ENCODE peak calls at places on chromosome 22, in seven cellular contexts. One of them, this sample, is unnamed. For H3K27me3, the result is how much of the 10 kb centered on the place peaks cover.

GRCh38 chr22:21095773-21096107 is 50.0 kb downstream of the LRRC74B start:
- DNase-seq in AG04450: no peak
- DNase-seq in SJSA1: no peak
- DNase-seq in K562: peak
- DNase-seq in IMR-90: no peak
- DNase-seq in tibial nerve: no peak
- DNase-seq in breast epithelium: no peak
- DNase-seq in this sample: no peak

GRCh38 chr22:43236401-43237166 is 49.6 kb upstream of the TTLL12 start:
- DNase-seq in AG04450: no peak
- DNase-seq in SJSA1: no peak
- DNase-seq in K562: no peak
- DNase-seq in IMR-90: no peak
- DNase-seq in tibial nerve: no peak
- DNase-seq in breast epithelium: no peak
- DNase-seq in this sample: no peak

GRCh38 chr22:40434745-40435144 is 64.4 kb downstream of the SGSM3 start:
- DNase-seq in AG04450: no peak
- DNase-seq in SJSA1: no peak
- DNase-seq in K562: no peak
- DNase-seq in IMR-90: no peak
- DNase-seq in tibial nerve: no peak
- DNase-seq in breast epithelium: no peak
- DNase-seq in this sample: no peak

GRCh38 chr22:19770349-19771220 is 10.0 kb downstream of the TBX1 start:
- DNase-seq in AG04450: no peak
- DNase-seq in SJSA1: no peak
- DNase-seq in K562: no peak
- DNase-seq in IMR-90: no peak
- DNase-seq in tibial nerve: no peak
- DNase-seq in breast epithelium: no peak
- DNase-seq in this sample: no peak

GRCh38 chr22:40533712-40534378 is 102.7 kb downstream of the MRTFA start:
- DNase-seq in AG04450: no peak
- DNase-seq in SJSA1: peak
- DNase-seq in K562: peak
- DNase-seq in IMR-90: peak
- DNase-seq in tibial nerve: no peak
- DNase-seq in breast epithelium: no peak
- DNase-seq in this sample: peak

GRCh38 chr22:25853902-25854301 is 111.9 kb downstream of the MYO18B start:
- DNase-seq in AG04450: no peak
- DNase-seq in SJSA1: no peak
- DNase-seq in K562: no peak
- DNase-seq in IMR-90: no peak
- DNase-seq in tibial nerve: no peak
- DNase-seq in breast epithelium: no peak
- DNase-seq in this sample: no peak

GRCh38 chr22:21020802-21021429 is 6.0 kb downstream of the P2RX6 start:
- DNase-seq in AG04450: no peak
- DNase-seq in SJSA1: no peak
- DNase-seq in K562: peak
- DNase-seq in IMR-90: no peak
- DNase-seq in tibial nerve: no peak
- DNase-seq in breast epithelium: no peak
- DNase-seq in this sample: no peak

GRCh38 chr22:35842954-35843353 is 125.3 kb downstream of the APOL5 start:
- DNase-seq in AG04450: no peak
- DNase-seq in SJSA1: peak
- DNase-seq in K562: peak
- DNase-seq in IMR-90: peak
- DNase-seq in tibial nerve: no peak
- DNase-seq in breast epithelium: no peak
- DNase-seq in this sample: peak

GRCh38 chr22:41917906-41918791 is 3.3 kb upstream of the SHISA8 start:
- DNase-seq in AG04450: no peak
- DNase-seq in SJSA1: no peak
- DNase-seq in K562: no peak
- DNase-seq in IMR-90: peak
- DNase-seq in tibial nerve: no peak
- DNase-seq in breast epithelium: no peak
- DNase-seq in this sample: peak

GRCh38 chr22:36331306-36331911 is 56.4 kb downstream of the MYH9 start:
- DNase-seq in AG04450: peak
- DNase-seq in SJSA1: peak
- DNase-seq in K562: peak
- DNase-seq in IMR-90: peak
- DNase-seq in tibial nerve: no peak
- DNase-seq in breast epithelium: peak
- DNase-seq in this sample: peak

GRCh38 chr22:49573109-49573765 is 254.4 kb downstream of the BRD1 start:
- DNase-seq in AG04450: no peak
- DNase-seq in SJSA1: no peak
- DNase-seq in K562: no peak
- DNase-seq in IMR-90: no peak
- DNase-seq in tibial nerve: no peak
- DNase-seq in breast epithelium: no peak
- DNase-seq in this sample: no peak

GRCh38 chr22:41364955-41365354 is 16.8 kb upstream of the TEF start:
- DNase-seq in AG04450: no peak
- DNase-seq in SJSA1: no peak
- DNase-seq in K562: no peak
- DNase-seq in IMR-90: no peak
- DNase-seq in tibial nerve: no peak
- DNase-seq in breast epithelium: no peak
- DNase-seq in this sample: no peak

GRCh38 chr22:26777402-26777801 is 120.0 kb downstream of the MIAT start:
- DNase-seq in AG04450: no peak
- DNase-seq in SJSA1: peak
- DNase-seq in K562: no peak
- DNase-seq in IMR-90: peak
- DNase-seq in tibial nerve: no peak
- DNase-seq in breast epithelium: no peak
- DNase-seq in this sample: no peak

GRCh38 chr22:50376064-50376747 is 33.1 kb downstream of the PPP6R2 start:
- DNase-seq in AG04450: no peak
- DNase-seq in SJSA1: no peak
- DNase-seq in K562: no peak
- DNase-seq in IMR-90: no peak
- DNase-seq in tibial nerve: no peak
- DNase-seq in breast epithelium: no peak
- DNase-seq in this sample: no peak

GRCh38 chr22:25573822-25574221 is 9.3 kb downstream of the GRK3 start:
- DNase-seq in AG04450: no peak
- DNase-seq in SJSA1: no peak
- DNase-seq in K562: no peak
- DNase-seq in IMR-90: no peak
- DNase-seq in tibial nerve: no peak
- DNase-seq in breast epithelium: no peak
- DNase-seq in this sample: no peak

GRCh38 chr22:19772422-19772672 is 11.8 kb downstream of the TBX1 start:
- DNase-seq in AG04450: no peak
- DNase-seq in SJSA1: no peak
- DNase-seq in K562: no peak
- DNase-seq in IMR-90: no peak
- DNase-seq in tibial nerve: no peak
- DNase-seq in breast epithelium: no peak
- DNase-seq in this sample: no peak

GRCh38 chr22:19879651-19879995 is 24.9 kb upstream of the GNB1L start:
- DNase-seq in AG04450: no peak
- DNase-seq in SJSA1: no peak
- DNase-seq in K562: no peak
- DNase-seq in IMR-90: no peak
- DNase-seq in tibial nerve: peak
- DNase-seq in breast epithelium: no peak
- DNase-seq in this sample: no peak

GRCh38 chr22:45897736-45898135 is 79.2 kb downstream of the WNT7B start:
- DNase-seq in AG04450: no peak
- DNase-seq in SJSA1: no peak
- DNase-seq in K562: no peak
- DNase-seq in IMR-90: no peak
- DNase-seq in tibial nerve: no peak
- DNase-seq in breast epithelium: no peak
- DNase-seq in this sample: no peak

GRCh38 chr22:17235149-17235655 is 16.0 kb upstream of the ADA2 start:
- DNase-seq in AG04450: no peak
- DNase-seq in SJSA1: no peak
- DNase-seq in K562: no peak
- DNase-seq in IMR-90: no peak
- DNase-seq in tibial nerve: no peak
- DNase-seq in breast epithelium: no peak
- DNase-seq in this sample: no peak

GRCh38 chr22:41286639-41287091 is 678 bp upstream of the RANGAP1 start:
- DNase-seq in AG04450: no peak
- DNase-seq in SJSA1: no peak
- DNase-seq in K562: no peak
- DNase-seq in IMR-90: peak
- DNase-seq in tibial nerve: no peak
- DNase-seq in breast epithelium: no peak
- DNase-seq in this sample: peak

GRCh38 chr22:19805821-19806212 is 45.2 kb downstream of the TBX1 start:
- DNase-seq in AG04450: no peak
- DNase-seq in SJSA1: no peak
- DNase-seq in K562: no peak
- DNase-seq in IMR-90: no peak
- DNase-seq in tibial nerve: no peak
- DNase-seq in breast epithelium: no peak
- DNase-seq in this sample: no peak

DNA sequence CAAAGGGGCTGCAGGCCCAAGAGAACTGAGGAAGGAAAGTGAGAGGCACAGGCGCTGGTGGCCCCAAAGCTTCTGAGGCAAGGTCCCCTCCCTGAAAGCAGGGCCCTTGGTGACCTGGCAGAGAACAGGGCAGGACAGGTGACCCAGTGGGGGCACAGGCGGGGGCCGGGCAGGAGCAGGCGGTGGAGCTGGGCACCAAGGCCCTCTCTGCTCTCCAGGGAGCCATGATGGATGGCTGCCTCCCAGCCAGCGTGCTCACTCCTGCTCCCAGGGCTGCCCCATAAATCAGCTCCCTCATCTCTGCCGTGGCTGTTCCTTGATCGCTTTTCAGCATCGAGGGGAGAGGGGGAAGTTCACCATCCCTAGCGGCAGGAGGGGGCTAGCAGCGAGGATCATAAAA is 22.0 kb upstream of the ELFN2 start:
- DNase-seq in AG04450: no peak
- DNase-seq in SJSA1: no peak
- DNase-seq in K562: no peak
- DNase-seq in IMR-90: no peak
- DNase-seq in tibial nerve: no peak
- DNase-seq in breast epithelium: no peak
- DNase-seq in this sample: no peak
- H3K27me3 ChIP-seq in AG04450: under half
- H3K27me3 ChIP-seq in SJSA1: under half
- H3K27me3 ChIP-seq in K562: under half
- H3K27me3 ChIP-seq in IMR-90: under half
- H3K27me3 ChIP-seq in tibial nerve: under half
- H3K27me3 ChIP-seq in breast epithelium: under half
- H3K27me3 ChIP-seq in this sample: under half

GRCh38 chr22:29469755-29470154 is 10.3 kb upstream of the NEFH start:
- DNase-seq in AG04450: no peak
- DNase-seq in SJSA1: no peak
- DNase-seq in K562: no peak
- DNase-seq in IMR-90: no peak
- DNase-seq in tibial nerve: no peak
- DNase-seq in breast epithelium: no peak
- DNase-seq in this sample: no peak
- H3K27ac ChIP-seq in AG04450: no peak
- H3K27ac ChIP-seq in SJSA1: no peak
- H3K27ac ChIP-seq in K562: no peak
- H3K27ac ChIP-seq in IMR-90: no peak
- H3K27ac ChIP-seq in tibial nerve: no peak
- H3K27ac ChIP-seq in breast epithelium: no peak
- H3K27ac ChIP-seq in this sample: no peak

DNA sequence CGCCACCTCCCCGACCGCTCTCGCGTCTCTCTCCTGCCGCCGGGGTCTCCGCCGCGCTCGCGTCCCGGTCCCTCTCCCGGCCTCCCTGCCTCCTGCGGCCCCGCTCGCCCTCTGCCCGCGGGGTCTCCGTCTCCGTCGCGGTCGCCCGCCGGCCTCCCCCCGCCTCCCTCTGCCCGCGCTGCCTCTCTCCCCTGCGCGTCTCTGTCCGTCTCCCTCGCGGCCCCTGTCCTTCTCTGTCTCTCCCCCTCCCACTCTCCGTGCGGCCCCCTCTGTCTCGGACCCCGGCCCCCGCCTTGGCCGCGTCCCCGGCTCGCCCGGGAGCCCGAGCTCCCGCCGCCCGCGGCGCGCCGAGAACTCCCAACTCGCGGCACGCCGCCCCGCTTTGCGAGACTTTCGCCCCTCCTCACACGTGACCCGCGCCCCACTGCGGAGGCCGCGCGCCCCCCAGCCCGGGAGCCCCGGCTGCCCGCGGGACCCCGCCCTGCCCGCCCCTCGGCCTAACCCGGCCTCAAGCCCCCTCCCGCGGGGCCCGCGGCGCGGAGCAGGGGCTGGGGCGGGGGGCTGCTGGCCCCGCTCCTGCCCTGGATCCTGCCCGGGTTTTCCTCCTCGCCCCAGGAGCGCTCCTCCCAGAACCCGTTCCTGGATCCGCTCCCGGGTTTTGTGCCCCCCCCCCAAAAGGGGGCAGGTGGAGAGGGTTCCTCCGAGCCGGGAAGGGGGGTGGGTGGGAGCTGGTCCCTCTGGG is 702 bp upstream of the KCNJ4 start:
- DNase-seq in AG04450: no peak
- DNase-seq in SJSA1: no peak
- DNase-seq in K562: peak
- DNase-seq in IMR-90: peak
- DNase-seq in tibial nerve: no peak
- DNase-seq in breast epithelium: no peak
- DNase-seq in this sample: no peak
- H3K27me3 ChIP-seq in AG04450: half or more
- H3K27me3 ChIP-seq in SJSA1: half or more
- H3K27me3 ChIP-seq in K562: under half
- H3K27me3 ChIP-seq in IMR-90: half or more
- H3K27me3 ChIP-seq in tibial nerve: half or more
- H3K27me3 ChIP-seq in breast epithelium: under half
- H3K27me3 ChIP-seq in this sample: half or more

GRCh38 chr22:44594951-44595350 is 96.9 kb upstream of the RTL6 start:
- DNase-seq in AG04450: no peak
- DNase-seq in SJSA1: no peak
- DNase-seq in K562: no peak
- DNase-seq in IMR-90: peak
- DNase-seq in tibial nerve: no peak
- DNase-seq in breast epithelium: no peak
- DNase-seq in this sample: no peak

GRCh38 chr22:44595841-44596341 is 97.9 kb upstream of the RTL6 start:
- DNase-seq in AG04450: no peak
- DNase-seq in SJSA1: no peak
- DNase-seq in K562: no peak
- DNase-seq in IMR-90: peak
- DNase-seq in tibial nerve: no peak
- DNase-seq in breast epithelium: no peak
- DNase-seq in this sample: no peak

GRCh38 chr22:44599084-44599483 is 101.1 kb upstream of the RTL6 start:
- DNase-seq in AG04450: no peak
- DNase-seq in SJSA1: no peak
- DNase-seq in K562: no peak
- DNase-seq in IMR-90: no peak
- DNase-seq in tibial nerve: no peak
- DNase-seq in breast epithelium: no peak
- DNase-seq in this sample: no peak

GRCh38 chr22:44597616-44598015 is 99.6 kb upstream of the RTL6 start:
- DNase-seq in AG04450: peak
- DNase-seq in SJSA1: no peak
- DNase-seq in K562: no peak
- DNase-seq in IMR-90: peak
- DNase-seq in tibial nerve: no peak
- DNase-seq in breast epithelium: no peak
- DNase-seq in this sample: no peak

GRCh38 chr22:44596726-44597125 is 98.7 kb upstream of the RTL6 start:
- DNase-seq in AG04450: no peak
- DNase-seq in SJSA1: no peak
- DNase-seq in K562: no peak
- DNase-seq in IMR-90: no peak
- DNase-seq in tibial nerve: no peak
- DNase-seq in breast epithelium: no peak
- DNase-seq in this sample: no peak
- H3K27ac ChIP-seq in AG04450: no peak
- H3K27ac ChIP-seq in SJSA1: no peak
- H3K27ac ChIP-seq in K562: no peak
- H3K27ac ChIP-seq in IMR-90: no peak
- H3K27ac ChIP-seq in tibial nerve: no peak
- H3K27ac ChIP-seq in breast epithelium: no peak
- H3K27ac ChIP-seq in this sample: no peak